ENCODE peak calls at places on chromosomes 4 and X, in ten cellular contexts. V is GM12892; M is activated CD8-positive, alpha-beta memory T cell treated with anti-CD3 and anti-CD28 coated beads for 48 hours; F is stimulated activated CD8-positive, alpha-beta memory T cell treated with anti-CD3 and anti-CD28 coated beads, Interleukin-4, amount 100 ng/mL, for 1 hour; N is bronchial epithelial cell; T is ELF-1; U is fibroblast of lung; P is astrocyte of the spinal cord; J is hippocampal formation; X is AG09309. Y is an unnamed sample.

GRCh38 chr4:7595883-7596535 is 161.3 kb upstream of the PSAPL1 start:
- DNase-seq in U (peak), P (no peak), J (no peak), V (no peak), N (no peak), F (no peak), X (no peak), M (no peak), T (no peak), Y (no peak)

GRCh38 chr4:55435136-55435535 is 39.4 kb downstream of the TMEM165 start:
- DNase-seq in U (peak), X (no peak), T (no peak), F (no peak), M (no peak), N (peak), V (no peak), J (no peak), P (peak), Y (no peak)

GRCh38 chr4:26491449-26492170 is 1.3 kb upstream of the CCKAR start:
- DNase-seq in N (no peak), V (no peak), F (no peak), M (no peak), T (no peak), X (no peak), J (no peak), P (no peak), U (no peak), Y (no peak)

GRCh38 chr4:1249731-1250526 is 999 bp upstream of the CTBP1 start:
- DNase-seq in V (peak), F (no peak), M (no peak), T (peak), P (peak), U (peak), X (no peak), J (no peak), N (peak), Y (no peak)

GRCh38 chrX:24241822-24242648 is 71.8 kb downstream of the SUPT20HL2 start:
- DNase-seq in M (no peak), U (peak), V (no peak), N (peak), T (peak), F (no peak), X (no peak), P (peak), J (no peak), Y (peak)

GRCh38 chr4:124177647-124178425 is 534.7 kb downstream of the ANKRD50 start:
- DNase-seq in X (peak), V (no peak), M (no peak), N (peak), J (no peak), U (peak), F (no peak), P (peak), T (no peak), Y (peak)

GRCh38 chr4:112329672-112330372 is 32.7 kb downstream of the ALPK1 start:
- DNase-seq in U (no peak), P (no peak), N (no peak), X (no peak), V (no peak), M (no peak), T (no peak), J (no peak), F (no peak), Y (no peak)

GRCh38 chrX:85052636-85053343 is 49.1 kb downstream of the APOOL start:
- DNase-seq in U (peak), J (no peak), X (peak), V (no peak), F (no peak), N (peak), T (no peak), P (peak), M (no peak), Y (peak)

GRCh38 chrX:19832186-19832965 is 55.0 kb downstream of the SH3KBP1 start:
- DNase-seq in N (no peak), J (no peak), P (no peak), F (no peak), T (no peak), U (no peak), M (no peak), V (no peak), X (no peak), Y (no peak)

GRCh38 chrX:134735015-134735414 is 76.7 kb upstream of the PLAC1 start:
- DNase-seq in F (no peak), P (no peak), V (no peak), T (no peak), J (no peak), U (no peak), X (no peak), M (no peak), N (no peak), Y (no peak)

GRCh38 chrX:149871940-149872339 is 9.0 kb upstream of the MAGEA8 start:
- DNase-seq in T (peak), J (no peak), X (no peak), V (peak), M (peak), F (peak), P (no peak), N (peak), U (peak), Y (no peak)

GRCh38 chrX:97790850-97791249 is 907.1 kb downstream of the RPA4 start:
- DNase-seq in V (no peak), U (peak), F (no peak), N (no peak), P (no peak), J (no peak), X (no peak), T (no peak), M (no peak), Y (no peak)

GRCh38 chrX:153963546-153963945 is 8.1 kb downstream of the HCFC1 start:
- DNase-seq in U (no peak), J (no peak), N (no peak), M (no peak), T (no peak), P (no peak), X (no peak), V (no peak), F (no peak), Y (no peak)

GRCh38 chr4:67327245-67327860 is 217.9 kb downstream of the CENPC start:
- DNase-seq in X (peak), P (peak), U (peak), V (peak), M (no peak), T (peak), N (peak), F (peak), J (peak), Y (peak)

GRCh38 chrX:51954592-51954991 is 61.2 kb downstream of the MAGED1 start:
- DNase-seq in M (no peak), U (no peak), X (no peak), F (no peak), T (no peak), N (no peak), P (no peak), V (no peak), J (no peak), Y (no peak)

GRCh38 chrX:134807039-134807729 is 148.9 kb upstream of the PLAC1 start:
- DNase-seq in N (peak), U (peak), J (peak), V (peak), M (peak), T (peak), P (peak), X (peak), F (peak), Y (peak)

GRCh38 chr4:156958276-156959074 is 13.1 kb downstream of the PDGFC start:
- DNase-seq in N (no peak), F (no peak), P (no peak), V (no peak), U (no peak), M (no peak), X (no peak), J (no peak), T (no peak), Y (no peak)

GRCh38 chrX:17674611-17675010 is 62.7 kb upstream of the SCML1 start:
- DNase-seq in X (no peak), M (no peak), T (no peak), U (peak), N (peak), P (peak), F (no peak), J (no peak), V (no peak), Y (no peak)

GRCh38 chr4:121950212-121950679 is 1.6 kb downstream of the TRPC3 start:
- DNase-seq in M (peak), F (peak), N (no peak), J (peak), U (peak), V (peak), T (peak), P (peak), X (peak), Y (peak)

GRCh38 chr4:145287351-145287750 is 107.0 kb upstream of the OTUD4 start:
- DNase-seq in V (no peak), J (no peak), M (no peak), U (no peak), P (no peak), F (no peak), X (no peak), T (no peak), N (no peak), Y (no peak)

GRCh38 chrX:31397119-31397518 is 325.3 kb upstream of the FTHL17 start:
- DNase-seq in M (no peak), P (peak), X (no peak), U (peak), N (peak), T (no peak), F (no peak), V (no peak), J (no peak), Y (no peak)

GRCh38 chrX:100964362-100964761 is 5.1 kb upstream of the ARL13A start:
- DNase-seq in V (no peak), U (no peak), P (no peak), T (no peak), M (no peak), J (no peak), N (no peak), F (no peak), X (no peak), Y (no peak)

GRCh38 chr4:83217721-83218522 is 66.7 kb downstream of the COQ2 start:
- DNase-seq in M (no peak), X (no peak), F (peak), V (peak), T (no peak), J (no peak), P (no peak), N (peak), U (no peak), Y (peak)

GRCh38 chr4:25818293-25819240 is 44.2 kb downstream of the SEL1L3 start:
- DNase-seq in X (no peak), P (no peak), F (no peak), J (no peak), N (peak), V (no peak), T (no peak), U (peak), M (no peak), Y (no peak)

GRCh38 chrX:13203281-13203680 is 116.6 kb downstream of the ATXN3L start:
- DNase-seq in U (no peak), M (no peak), X (no peak), J (no peak), N (no peak), P (no peak), T (no peak), F (no peak), V (no peak), Y (no peak)

GRCh38 chr4:5980436-5981155 is 37.6 kb downstream of the C4orf50 start:
- DNase-seq in X (no peak), M (no peak), U (no peak), F (no peak), N (no peak), T (no peak), V (no peak), J (no peak), P (no peak), Y (no peak)

GRCh38 chr4:39464886-39465501 is 6.1 kb downstream of the LIAS start:
- DNase-seq in M (no peak), J (no peak), T (peak), V (no peak), U (peak), F (no peak), X (no peak), N (peak), P (peak), Y (peak)

GRCh38 chr4:836003-836511 is 10.1 kb upstream of the CPLX1 start:
- DNase-seq in J (no peak), F (no peak), N (no peak), P (no peak), U (no peak), T (no peak), M (no peak), X (no peak), V (no peak), Y (no peak)

GRCh38 chrX:39667746-39668507 is 429.8 kb downstream of the BCOR start:
- DNase-seq in T (no peak), N (no peak), P (no peak), X (no peak), J (no peak), V (no peak), F (no peak), U (no peak), M (no peak), Y (no peak)

GRCh38 chrX:15929231-15929630 is 74.6 kb upstream of the AP1S2 start:
- DNase-seq in F (no peak), P (no peak), X (no peak), T (peak), V (no peak), M (no peak), N (no peak), J (no peak), U (peak), Y (no peak)

GRCh38 chrX:12360389-12360788 is 222.1 kb downstream of the FRMPD4 start:
- DNase-seq in V (no peak), U (peak), M (no peak), T (no peak), N (peak), P (peak), F (no peak), X (peak), J (no peak), Y (peak)

GRCh38 chr4:16893141-16893571 is 5.3 kb downstream of the LDB2 start:
- DNase-seq in F (no peak), M (no peak), T (no peak), V (no peak), X (no peak), P (peak), U (peak), J (no peak), N (no peak), Y (no peak)

GRCh38 chr4:6307891-6308290 is 38.2 kb downstream of the WFS1 start:
- DNase-seq in J (no peak), P (no peak), T (no peak), U (no peak), V (no peak), F (no peak), N (no peak), M (no peak), X (no peak), Y (no peak)

GRCh38 chr4:156974264-156974663 is 2.7 kb upstream of the PDGFC start:
- DNase-seq in M (no peak), V (no peak), N (no peak), X (peak), U (peak), P (peak), F (no peak), J (no peak), T (no peak), Y (peak)

GRCh38 chrX:2387614-2388239 is 113.0 kb downstream of the DHRSX start:
- DNase-seq in J (no peak), V (no peak), X (no peak), T (no peak), N (no peak), P (no peak), U (peak), M (no peak), F (no peak), Y (no peak)

GRCh38 chr4:82579932-82580331 is 18.1 kb upstream of the TMEM150C start:
- DNase-seq in J (no peak), N (no peak), F (no peak), T (no peak), M (no peak), P (no peak), U (no peak), X (no peak), V (no peak), Y (no peak)

GRCh38 chr4:184450045-184450444 is 24.3 kb downstream of the IRF2 start:
- DNase-seq in F (no peak), M (no peak), U (peak), V (no peak), T (no peak), J (no peak), P (peak), X (peak), N (peak), Y (no peak)

GRCh38 chr4:42398448-42399355 is 1.4 kb downstream of the SHISA3 start:
- DNase-seq in N (no peak), J (no peak), M (no peak), F (no peak), P (peak), V (no peak), X (no peak), U (no peak), T (peak), Y (no peak)